ENCODE peak calls at places on chromosomes 13 and 19, in four cellular contexts. One of them, this sample, is unnamed.

GRCh38 chr13:36282818-36283432 is 14.7 kb downstream of the CCDC169 start:
- DNase-seq in WTC11: no peak
- DNase-seq in K562: peak; percentile 25
- DNase-seq in H1: no peak
- DNase-seq in this sample: peak; percentile 44

GRCh38 chr13:105678072-105678471 is 857.4 kb downstream of the EFNB2 start:
- DNase-seq in H1: no peak
- DNase-seq in WTC11: no peak
- DNase-seq in K562: no peak
- DNase-seq in this sample: no peak

GRCh38 chr19:54312436-54313362 is at the start of gene LILRA5:
- DNase-seq in WTC11: no peak
- DNase-seq in K562: no peak
- DNase-seq in H1: no peak
- DNase-seq in this sample: no peak

GRCh38 chr19:17718988-17719711 is at the start of gene MAP1S:
- DNase-seq in H1: peak; percentile 91
- DNase-seq in K562: peak; percentile 78
- DNase-seq in WTC11: peak; percentile 89
- DNase-seq in this sample: peak; percentile 98

GRCh38 chr13:26340812-26341211 is 86.9 kb downstream of the CDK8 start:
- DNase-seq in WTC11: no peak
- DNase-seq in K562: no peak
- DNase-seq in H1: no peak
- DNase-seq in this sample: no peak

GRCh38 chr13:49938274-49938673 is 2.1 kb upstream of the SPRYD7 start:
- DNase-seq in WTC11: no peak
- DNase-seq in K562: no peak
- DNase-seq in H1: no peak
- DNase-seq in this sample: no peak

GRCh38 chr19:22052644-22053013 is 345 bp downstream of the ZNF257 start:
- DNase-seq in WTC11: no peak
- DNase-seq in H1: no peak
- DNase-seq in K562: peak; percentile 22
- DNase-seq in this sample: peak; percentile 25

GRCh38 chr19:39420769-39421168 is 8.3 kb downstream of the PLEKHG2 start:
- DNase-seq in K562: no peak
- DNase-seq in WTC11: no peak
- DNase-seq in H1: no peak
- DNase-seq in this sample: no peak

GRCh38 chr19:43798546-43799409 is 3.5 kb downstream of the LYPD5 start:
- DNase-seq in WTC11: peak; percentile 78
- DNase-seq in H1: peak; percentile 79
- DNase-seq in K562: peak; percentile 71
- DNase-seq in this sample: peak; percentile 65

GRCh38 chr19:57886046-57886445 is 2.8 kb downstream of the ZNF814 start:
- DNase-seq in H1: no peak
- DNase-seq in K562: no peak
- DNase-seq in WTC11: no peak
- DNase-seq in this sample: no peak

GRCh38 chr19:13011653-13012389 is 16.5 kb downstream of the NFIX start:
- DNase-seq in WTC11: peak; percentile 63
- DNase-seq in K562: no peak
- DNase-seq in H1: peak; percentile 88
- DNase-seq in this sample: no peak

GRCh38 chr19:3397266-3398022 is 31.1 kb downstream of the NFIC start:
- DNase-seq in WTC11: peak; percentile 31
- DNase-seq in K562: peak; percentile 23
- DNase-seq in H1: peak; percentile 56
- DNase-seq in this sample: peak; percentile 47

GRCh38 chr19:21604351-21604926 is 99.0 kb downstream of the ZNF429 start:
- DNase-seq in H1: peak; percentile 52
- DNase-seq in K562: no peak
- DNase-seq in WTC11: no peak
- DNase-seq in this sample: no peak

GRCh38 chr13:51297556-51297955 is 41.9 kb upstream of the SERPINE3 start:
- DNase-seq in K562: no peak
- DNase-seq in WTC11: no peak
- DNase-seq in H1: no peak
- DNase-seq in this sample: no peak

GRCh38 chr13:91482427-91482826 is 84.0 kb downstream of the GPC5 start:
- DNase-seq in H1: no peak
- DNase-seq in K562: no peak
- DNase-seq in WTC11: no peak
- DNase-seq in this sample: peak; percentile 2

GRCh38 chr19:35509018-35509652 is 4.3 kb downstream of the DMKN start:
- DNase-seq in H1: peak; percentile 62
- DNase-seq in WTC11: peak; percentile 60
- DNase-seq in K562: peak; percentile 32
- DNase-seq in this sample: no peak

GRCh38 chr13:110106726-110107125 is 200.2 kb downstream of the COL4A1 start:
- DNase-seq in H1: no peak
- DNase-seq in WTC11: no peak
- DNase-seq in K562: no peak
- DNase-seq in this sample: no peak

GRCh38 chr19:38252935-38253691 is 3.1 kb downstream of the PPP1R14A start:
- DNase-seq in H1: no peak
- DNase-seq in WTC11: peak; percentile 25
- DNase-seq in K562: no peak
- DNase-seq in this sample: peak; percentile 62

GRCh38 chr13:66530686-66531085 is 699.5 kb downstream of the PCDH9 start:
- DNase-seq in K562: no peak
- DNase-seq in WTC11: no peak
- DNase-seq in H1: no peak
- DNase-seq in this sample: no peak

GRCh38 chr19:15464394-15465385 is at the start of gene RASAL3:
- DNase-seq in K562: no peak
- DNase-seq in WTC11: no peak
- DNase-seq in H1: no peak
- DNase-seq in this sample: no peak

GRCh38 chr13:23949200-23949599 is 51.9 kb upstream of the C1QTNF9B start:
- DNase-seq in K562: no peak
- DNase-seq in H1: no peak
- DNase-seq in WTC11: no peak
- DNase-seq in this sample: no peak

GRCh38 chr13:94548382-94549240 is 47.3 kb downstream of the TGDS start:
- DNase-seq in H1: no peak
- DNase-seq in WTC11: peak; percentile 73
- DNase-seq in K562: peak; percentile 12
- DNase-seq in this sample: peak; percentile 49

GRCh38 chr13:32164622-32165268 is 133.2 kb downstream of the FRY start:
- DNase-seq in H1: peak; percentile 58
- DNase-seq in WTC11: peak; percentile 46
- DNase-seq in K562: peak; percentile 75
- DNase-seq in this sample: peak; percentile 46

GRCh38 chr13:37026778-37027177 is 26.2 kb downstream of the EXOSC8 start:
- DNase-seq in H1: no peak
- DNase-seq in K562: no peak
- DNase-seq in WTC11: no peak
- DNase-seq in this sample: no peak

GRCh38 chr13:85283408-85283807 is 515.8 kb downstream of the SLITRK6 start:
- DNase-seq in K562: no peak
- DNase-seq in WTC11: no peak
- DNase-seq in H1: no peak
- DNase-seq in this sample: no peak

GRCh38 chr13:25192052-25192451 is 20.0 kb upstream of the AMER2 start:
- DNase-seq in H1: no peak
- DNase-seq in K562: no peak
- DNase-seq in WTC11: no peak
- DNase-seq in this sample: no peak

GRCh38 chr13:111521691-111522229 is 201.3 kb downstream of the TEX29 start:
- DNase-seq in K562: no peak
- DNase-seq in WTC11: no peak
- DNase-seq in H1: no peak
- DNase-seq in this sample: no peak

GRCh38 chr19:42989851-42990250 is 36.4 kb downstream of the PSG11 start:
- DNase-seq in H1: no peak
- DNase-seq in K562: no peak
- DNase-seq in WTC11: no peak
- DNase-seq in this sample: no peak

GRCh38 chr13:108322206-108322824 is 52.8 kb downstream of the TNFSF13B start:
- DNase-seq in K562: peak; percentile 47
- DNase-seq in H1: no peak
- DNase-seq in WTC11: no peak
- DNase-seq in this sample: peak; percentile 36

GRCh38 chr19:28305513-28305912 is 907.4 kb downstream of the UQCRFS1 start:
- DNase-seq in K562: no peak
- DNase-seq in H1: no peak
- DNase-seq in WTC11: no peak
- DNase-seq in this sample: no peak

GRCh38 chr19:28351761-28352160 is 861.2 kb downstream of the UQCRFS1 start:
- DNase-seq in WTC11: no peak
- DNase-seq in H1: no peak
- DNase-seq in K562: no peak
- DNase-seq in this sample: no peak

GRCh38 chr19:29631450-29631849 is 25.4 kb downstream of the POP4 start:
- DNase-seq in WTC11: no peak
- DNase-seq in H1: no peak
- DNase-seq in K562: no peak
- DNase-seq in this sample: peak; percentile 2

GRCh38 chr19:29628661-29629385 is 22.7 kb downstream of the POP4 start:
- DNase-seq in K562: no peak
- DNase-seq in H1: no peak
- DNase-seq in WTC11: no peak
- DNase-seq in this sample: peak; percentile 3

GRCh38 chr19:29629836-29630534 is 23.9 kb downstream of the POP4 start:
- DNase-seq in K562: no peak
- DNase-seq in WTC11: no peak
- DNase-seq in H1: no peak
- DNase-seq in this sample: no peak

GRCh38 chr19:29634002-29634401 is 27.9 kb downstream of the POP4 start:
- DNase-seq in K562: no peak
- DNase-seq in WTC11: no peak
- DNase-seq in H1: no peak
- DNase-seq in this sample: no peak

GRCh38 chr19:29630661-29631060 is 24.6 kb downstream of the POP4 start:
- DNase-seq in K562: no peak
- DNase-seq in H1: no peak
- DNase-seq in WTC11: no peak
- DNase-seq in this sample: peak; percentile 4
- TF ChIP-seq TEAD4 in K562: no peak
- TF ChIP-seq TEAD4 in H1: no peak
- TF ChIP-seq TEAD4 in WTC11: no peak
- TF ChIP-seq TEAD4 in this sample: no peak

DNA sequence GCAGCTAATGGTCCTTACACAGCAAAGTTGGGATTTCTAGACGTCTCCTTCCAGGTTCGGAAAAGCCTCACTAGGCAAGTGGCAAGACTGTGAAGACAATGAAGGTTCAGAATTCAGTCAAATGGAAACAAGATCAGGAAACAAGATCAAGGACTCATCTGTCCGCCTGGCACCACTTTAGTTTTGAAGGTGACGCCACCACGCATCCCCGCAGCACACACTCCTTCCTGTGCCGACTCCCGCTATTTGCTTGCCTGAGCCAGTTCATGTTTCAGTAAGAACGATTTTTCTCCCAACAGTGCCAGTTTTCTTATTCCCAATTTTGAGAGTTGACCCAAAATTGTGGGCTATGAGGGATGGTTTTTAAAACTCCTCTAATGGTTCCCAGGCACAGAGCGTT is 41.4 kb downstream of the MPHOSPH8 start:
- DNase-seq in H1: no peak
- DNase-seq in WTC11: no peak
- DNase-seq in K562: no peak
- DNase-seq in this sample: no peak
- TF ChIP-seq TEAD4 in H1: no peak
- TF ChIP-seq TEAD4 in WTC11: no peak
- TF ChIP-seq TEAD4 in K562: no peak
- TF ChIP-seq TEAD4 in this sample: no peak

DNA sequence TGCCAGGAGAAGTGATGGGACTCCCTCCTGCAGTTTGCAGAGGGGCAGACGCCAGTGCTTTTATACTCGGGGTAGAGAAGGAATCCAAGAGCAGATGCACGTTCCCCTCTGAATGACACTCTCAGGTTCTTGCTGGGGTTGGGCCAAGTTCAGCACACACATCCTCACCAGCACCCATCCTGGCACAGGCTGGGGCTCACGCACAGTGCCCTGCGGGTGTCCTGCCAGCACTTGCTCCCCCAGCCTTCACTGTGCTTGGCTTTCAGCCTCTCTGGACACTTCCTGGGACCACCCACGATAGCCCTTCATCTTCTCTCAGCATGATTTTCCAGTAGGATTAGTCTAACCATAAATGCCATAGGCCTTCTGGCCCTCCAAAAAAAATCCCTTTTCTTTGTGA is 158.6 kb downstream of the ZNF536 start:
- DNase-seq in WTC11: no peak
- DNase-seq in K562: no peak
- DNase-seq in H1: no peak
- DNase-seq in this sample: no peak
- TF ChIP-seq TEAD4 in WTC11: no peak
- TF ChIP-seq TEAD4 in K562: no peak
- TF ChIP-seq TEAD4 in H1: no peak
- TF ChIP-seq TEAD4 in this sample: no peak

GRCh38 chr19:19338082-19338481 is 17.5 kb downstream of the MAU2 start:
- DNase-seq in K562: no peak
- DNase-seq in H1: no peak
- DNase-seq in WTC11: no peak
- DNase-seq in this sample: no peak
- TF ChIP-seq TEAD4 in K562: no peak
- TF ChIP-seq TEAD4 in H1: no peak
- TF ChIP-seq TEAD4 in WTC11: no peak
- TF ChIP-seq TEAD4 in this sample: no peak

DNA sequence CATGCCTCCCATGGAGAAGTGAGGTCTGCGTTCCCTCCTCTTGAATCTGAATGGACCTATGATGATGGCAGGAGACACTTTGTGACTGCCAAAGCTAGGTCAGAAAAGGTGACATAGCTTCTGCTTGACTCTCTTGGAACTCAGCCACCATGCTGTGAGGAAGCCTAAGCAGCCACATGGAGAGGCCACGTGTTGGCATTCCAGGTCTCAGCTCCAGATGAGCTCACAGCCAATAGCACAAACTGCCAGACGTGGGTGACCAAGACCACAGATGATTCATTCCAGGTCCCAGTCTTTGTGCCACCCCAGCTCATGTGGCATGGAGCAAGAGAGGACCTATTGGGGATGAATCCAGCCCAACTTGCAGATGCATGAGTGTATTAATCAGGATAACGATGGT is 8.7 kb upstream of the GGACT start:
- DNase-seq in K562: no peak
- DNase-seq in H1: no peak
- DNase-seq in WTC11: no peak
- DNase-seq in this sample: no peak
- TF ChIP-seq TEAD4 in K562: no peak
- TF ChIP-seq TEAD4 in H1: no peak
- TF ChIP-seq TEAD4 in WTC11: no peak
- TF ChIP-seq TEAD4 in this sample: no peak

DNA sequence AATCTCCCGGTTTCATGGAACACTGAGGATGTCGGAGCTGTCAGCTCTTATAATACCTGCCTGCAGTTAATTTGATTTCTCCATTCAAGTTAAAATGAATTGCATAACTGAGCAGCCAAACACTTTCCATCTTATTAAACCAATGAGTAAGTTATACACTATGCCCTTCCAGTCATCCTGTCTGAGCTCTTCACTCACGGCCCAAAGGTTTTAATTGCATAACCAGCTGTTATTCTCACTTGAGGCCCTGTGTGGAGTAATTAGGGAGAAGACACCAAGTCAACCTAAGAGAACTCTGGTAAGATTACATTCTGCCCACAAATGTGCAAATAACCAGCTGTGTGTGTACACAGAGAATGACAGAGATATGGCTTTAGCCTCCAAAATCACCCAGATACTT is 303.5 kb downstream of the TBC1D4 start:
- DNase-seq in H1: no peak
- DNase-seq in WTC11: no peak
- DNase-seq in K562: no peak
- DNase-seq in this sample: no peak
- TF ChIP-seq TEAD4 in H1: no peak
- TF ChIP-seq TEAD4 in WTC11: no peak
- TF ChIP-seq TEAD4 in K562: no peak
- TF ChIP-seq TEAD4 in this sample: no peak

This sample was measured in SK-N-SH.